ENCODE peak calls at places on chromosome 17, in four cellular contexts. Z is CD8-positive, alpha-beta T cell; D is omental fat pad; U is BE2C. L is an unnamed sample.

GRCh38 chr17:2172447-2172938 is 117.6 kb downstream of the HIC1 start:
- DNase-seq in U (no peak), D (no peak), Z (no peak), L (no peak)

GRCh38 chr17:19010729-19011505 is 6.4 kb upstream of the FAM83G start:
- DNase-seq in Z (no peak), D (no peak), U (no peak), L (no peak)

GRCh38 chr17:61352771-61353170 is 46.9 kb upstream of the TBX2 start:
- DNase-seq in D (no peak), Z (no peak), U (no peak), L (no peak)

GRCh38 chr17:60534010-60534555 is 8.0 kb upstream of the APPBP2 start:
- DNase-seq in U (no peak), D (no peak), Z (no peak), L (no peak)

GRCh38 chr17:31674305-31674704 is 184.7 kb downstream of the COPRS start:
- DNase-seq in U (no peak), Z (no peak), D (no peak), L (no peak)

GRCh38 chr17:75241996-75242460 is 19.4 kb downstream of the GGA3 start:
- DNase-seq in U (no peak), Z (no peak), D (no peak), L (no peak)

GRCh38 chr17:15453782-15454181 is 13.6 kb downstream of the CDRT4 start:
- DNase-seq in U (no peak), D (no peak), Z (no peak), L (no peak)

GRCh38 chr17:17904171-17905035 is 67.6 kb upstream of the SREBF1 start:
- DNase-seq in U (no peak), Z (no peak), D (no peak), L (no peak)

L was measured in CD8-positive, alpha-beta memory T cell.